ENCODE peak calls at places on chromosomes 6 and 20, in five cellular contexts. T is EH; P is stimulated activated CD4-positive, alpha-beta T cell treated with anti-CD3 and anti-CD28 coated beads, TNF-alpha, amount 100 ng/mL, for 4 hours; M is stimulated activated CD8-positive, alpha-beta memory T cell treated with anti-CD3 and anti-CD28 coated beads, Interleukin-12 subunit alpha, Interleukin-12 subunit beta, amount 100 ng/mL, for 4 hours; B is cardiac muscle cell. V is an unnamed sample.

GRCh38 chr20:33702861-33703260 is 16.7 kb upstream of the E2F1 start:
- DNase-seq in B (no peak), M (no peak), P (no peak), T (no peak), V (no peak)

GRCh38 chr6:97703661-97704060 is 420.6 kb upstream of the MMS22L start:
- DNase-seq in P (no peak), M (no peak), T (no peak), B (no peak), V (no peak)

GRCh38 chr6:115055579-115055978 is 712.8 kb upstream of the HS3ST5 start:
- DNase-seq in T (no peak), M (no peak), B (no peak), P (no peak), V (no peak)

GRCh38 chr6:24980507-24981384 is 45.0 kb upstream of the RIPOR2 start:
- DNase-seq in T (peak; percentile 66), M (no peak), B (peak; percentile 77), P (no peak), V (no peak)

GRCh38 chr6:161094904-161095440 is 103.4 kb downstream of the MAP3K4 start:
- DNase-seq in T (peak; percentile 19), M (no peak), P (no peak), B (no peak), V (no peak)

GRCh38 chr20:24027229-24027628 is 38.6 kb upstream of the GGTLC1 start:
- DNase-seq in M (peak; percentile 61), B (peak; percentile 76), P (peak; percentile 53), T (no peak), V (peak; percentile 47)

GRCh38 chr20:17023811-17024210 is 203.0 kb upstream of the PCSK2 start:
- DNase-seq in B (no peak), M (no peak), T (no peak), P (no peak), V (no peak)

GRCh38 chr6:13924146-13924948 is 405 bp upstream of the RNF182 start:
- DNase-seq in B (peak; percentile 57), M (no peak), T (peak; percentile 51), P (no peak), V (peak; percentile 14)

GRCh38 chr6:119201486-119201885 is 123.0 kb upstream of the FAM184A start:
- DNase-seq in B (no peak), P (no peak), T (no peak), M (no peak), V (no peak)

GRCh38 chr20:43843096-43843964 is 71.3 kb upstream of the TOX2 start:
- DNase-seq in B (peak; percentile 78), P (no peak), M (no peak), T (peak; percentile 95), V (no peak)

GRCh38 chr6:40390144-40390800 is 196.9 kb downstream of the LRFN2 start:
- DNase-seq in P (no peak), B (no peak), T (no peak), M (no peak), V (no peak)

GRCh38 chr6:161462148-161462547 is 188.3 kb upstream of the AGPAT4 start:
- DNase-seq in B (no peak), T (no peak), M (no peak), P (no peak), V (no peak)

GRCh38 chr6:154602708-154603107 is 92.2 kb upstream of the CNKSR3 start:
- DNase-seq in B (peak; percentile 34), P (no peak), T (peak; percentile 36), M (no peak), V (no peak)

GRCh38 chr6:163282672-163283071 is 131.8 kb upstream of the QKI start:
- DNase-seq in B (peak; percentile 26), P (no peak), M (no peak), T (no peak), V (no peak)

GRCh38 chr6:31615748-31616147 is 714 bp downstream of the AIF1 start:
- DNase-seq in P (no peak), M (no peak), B (no peak), T (no peak), V (no peak)

GRCh38 chr20:44129996-44130718 is 56.8 kb downstream of the JPH2 start:
- DNase-seq in P (no peak), B (no peak), M (no peak), T (peak; percentile 38), V (no peak)

GRCh38 chr6:169520104-169520503 is 181.7 kb downstream of the WDR27 start:
- DNase-seq in T (peak; percentile 72), M (no peak), B (peak; percentile 68), P (no peak), V (no peak)

GRCh38 chr20:2557873-2558580 is 21.7 kb downstream of the TMC2 start:
- DNase-seq in B (no peak), T (no peak), M (no peak), P (no peak), V (no peak)

GRCh38 chr6:41408982-41409381 is 73.6 kb downstream of the NCR2 start:
- DNase-seq in P (no peak), M (no peak), T (no peak), B (no peak), V (no peak)

GRCh38 chr6:4133941-4134838 is 1.2 kb downstream of the ECI2 start:
- DNase-seq in T (peak; percentile 32), B (peak; percentile 20), M (peak; percentile 7), P (no peak), V (peak; percentile 3)

GRCh38 chr6:75563032-75563431 is 38.6 kb upstream of the SENP6 start:
- DNase-seq in P (no peak), M (no peak), B (peak; percentile 55), T (peak; percentile 54), V (no peak)

GRCh38 chr6:31651602-31652191 is 764 bp downstream of the BAG6 start:
- DNase-seq in B (peak; percentile 81), P (no peak), T (peak; percentile 89), M (no peak), V (no peak)

GRCh38 chr20:37376324-37376723 is 30.4 kb downstream of the SRC start:
- DNase-seq in P (no peak), M (no peak), B (no peak), T (no peak), V (no peak)

GRCh38 chr6:82995066-82995465 is 70.6 kb downstream of the UBE3D start:
- DNase-seq in P (no peak), T (no peak), B (no peak), M (no peak), V (no peak)

GRCh38 chr6:149551920-149552319 is 6.1 kb upstream of the PPIL4 start:
- DNase-seq in M (no peak), P (no peak), T (no peak), B (no peak), V (no peak)

GRCh38 chr6:119110601-119111548 is 32.4 kb upstream of the FAM184A start:
- DNase-seq in T (peak; percentile 53), B (peak; percentile 74), P (no peak), M (no peak), V (no peak)

GRCh38 chr20:55668659-55669058 is 336.7 kb downstream of the CBLN4 start:
- DNase-seq in M (no peak), B (no peak), T (no peak), P (no peak), V (no peak)

GRCh38 chr6:75246386-75246785 is 2.8 kb upstream of the COX7A2 start:
- DNase-seq in B (no peak), T (no peak), P (no peak), M (no peak), V (no peak)

GRCh38 chr20:1830240-1830639 is 65.0 kb upstream of the SIRPA start:
- DNase-seq in B (peak; percentile 94), M (no peak), P (no peak), T (peak; percentile 97), V (no peak)

GRCh38 chr6:69179681-69180080 is 544.6 kb downstream of the ADGRB3 start:
- DNase-seq in B (no peak), P (no peak), T (peak; percentile 15), M (no peak), V (no peak)

GRCh38 chr20:63823691-63824311 is 7.3 kb downstream of the ZBTB46 start:
- DNase-seq in T (no peak), B (no peak), P (no peak), M (no peak), V (no peak)

GRCh38 chr20:2311329-2311728 is 15.5 kb downstream of the TGM3 start:
- DNase-seq in M (no peak), B (no peak), P (no peak), T (no peak), V (no peak)

GRCh38 chr20:32301719-32302506 is 24.5 kb downstream of the KIF3B start:
- DNase-seq in T (peak; percentile 41), B (no peak), M (no peak), P (no peak), V (no peak)

GRCh38 chr6:89144358-89145041 is 1.4 kb upstream of the PM20D2 start:
- DNase-seq in P (no peak), T (no peak), B (no peak), M (no peak), V (no peak)

GRCh38 chr6:56692586-56693245 is 50.0 kb upstream of the DST start:
- DNase-seq in T (peak; percentile 79), B (peak; percentile 88), P (no peak), M (no peak), V (no peak)

GRCh38 chr6:34225551-34225950 is 11.1 kb upstream of the HMGA1 start:
- DNase-seq in B (no peak), P (no peak), M (no peak), T (no peak), V (no peak)

GRCh38 chr20:8124639-8125038 is 7.4 kb upstream of the PLCB1 start:
- DNase-seq in T (no peak), P (no peak), M (no peak), B (peak; percentile 42), V (no peak)